ENCODE peak calls at places on chromosomes 13 and 19, in nine cellular contexts. One of them, this sample, is unnamed.
A peak's percentile ranks its signal among the peaks of the same experiment; 100 is the strongest.

GRCh38 chr13:19910336-19911072 is 47.1 kb upstream of the ZMYM5 start:
- DNase-seq in cardiac muscle cell: peak; percentile 5
- DNase-seq in hepatocyte: no peak
- DNase-seq in HCT116: peak; percentile 43
- DNase-seq in GM23338: no peak
- DNase-seq in HepG2: no peak
- DNase-seq in Caco-2: no peak
- DNase-seq in breast epithelium: no peak
- DNase-seq in fibroblast of lung: no peak
- DNase-seq in this sample: no peak

GRCh38 chr13:56755181-56755580 is 385.5 kb upstream of the PRR20A start:
- DNase-seq in breast epithelium: no peak
- DNase-seq in HCT116: no peak
- DNase-seq in Caco-2: no peak
- DNase-seq in GM23338: peak; percentile 61
- DNase-seq in hepatocyte: peak; percentile 16
- DNase-seq in cardiac muscle cell: peak; percentile 2
- DNase-seq in HepG2: no peak
- DNase-seq in fibroblast of lung: no peak
- DNase-seq in this sample: no peak

GRCh38 chr13:48223016-48223385 is 10.0 kb upstream of the ITM2B start:
- DNase-seq in fibroblast of lung: no peak
- DNase-seq in Caco-2: no peak
- DNase-seq in GM23338: no peak
- DNase-seq in breast epithelium: no peak
- DNase-seq in hepatocyte: no peak
- DNase-seq in cardiac muscle cell: no peak
- DNase-seq in HCT116: no peak
- DNase-seq in HepG2: no peak
- DNase-seq in this sample: no peak

GRCh38 chr19:33214621-33215020 is 11.0 kb downstream of the SLC7A10 start:
- DNase-seq in breast epithelium: no peak
- DNase-seq in GM23338: peak; percentile 80
- DNase-seq in cardiac muscle cell: peak; percentile 63
- DNase-seq in HCT116: no peak
- DNase-seq in fibroblast of lung: peak; percentile 26
- DNase-seq in Caco-2: no peak
- DNase-seq in HepG2: peak; percentile 41
- DNase-seq in hepatocyte: peak; percentile 55
- DNase-seq in this sample: no peak

GRCh38 chr13:85974604-85975366 is 175.6 kb upstream of the SLITRK6 start:
- DNase-seq in HCT116: no peak
- DNase-seq in cardiac muscle cell: peak; percentile 11
- DNase-seq in breast epithelium: no peak
- DNase-seq in fibroblast of lung: no peak
- DNase-seq in Caco-2: no peak
- DNase-seq in HepG2: no peak
- DNase-seq in hepatocyte: no peak
- DNase-seq in GM23338: no peak
- DNase-seq in this sample: no peak

GRCh38 chr19:48798937-48799336 is 11.9 kb downstream of the BCAT2 start:
- DNase-seq in GM23338: peak; percentile 77
- DNase-seq in HCT116: no peak
- DNase-seq in HepG2: no peak
- DNase-seq in Caco-2: no peak
- DNase-seq in fibroblast of lung: no peak
- DNase-seq in hepatocyte: no peak
- DNase-seq in cardiac muscle cell: no peak
- DNase-seq in breast epithelium: no peak
- DNase-seq in this sample: no peak

GRCh38 chr13:51684076-51684475 is 99.8 kb downstream of the WDFY2 start:
- DNase-seq in cardiac muscle cell: peak; percentile 45
- DNase-seq in hepatocyte: no peak
- DNase-seq in breast epithelium: no peak
- DNase-seq in GM23338: no peak
- DNase-seq in Caco-2: no peak
- DNase-seq in HCT116: no peak
- DNase-seq in fibroblast of lung: no peak
- DNase-seq in HepG2: no peak
- DNase-seq in this sample: no peak

GRCh38 chr19:47032171-47032811 is 12.7 kb downstream of the NPAS1 start:
- DNase-seq in fibroblast of lung: no peak
- DNase-seq in HepG2: no peak
- DNase-seq in hepatocyte: peak; percentile 77
- DNase-seq in breast epithelium: no peak
- DNase-seq in Caco-2: peak; percentile 84
- DNase-seq in GM23338: peak; percentile 94
- DNase-seq in cardiac muscle cell: peak; percentile 25
- DNase-seq in HCT116: peak; percentile 32
- DNase-seq in this sample: no peak

GRCh38 chr13:90362718-90363117 is 984.8 kb upstream of the MIR17HG start:
- DNase-seq in HCT116: no peak
- DNase-seq in cardiac muscle cell: peak; percentile 21
- DNase-seq in fibroblast of lung: peak; percentile 28
- DNase-seq in GM23338: no peak
- DNase-seq in hepatocyte: no peak
- DNase-seq in breast epithelium: no peak
- DNase-seq in HepG2: no peak
- DNase-seq in Caco-2: no peak
- DNase-seq in this sample: no peak

GRCh38 chr13:44048326-44048725 is 168.6 kb downstream of the LACC1 start:
- DNase-seq in cardiac muscle cell: peak; percentile 21
- DNase-seq in fibroblast of lung: peak; percentile 25
- DNase-seq in HepG2: peak; percentile 5
- DNase-seq in GM23338: no peak
- DNase-seq in hepatocyte: no peak
- DNase-seq in HCT116: no peak
- DNase-seq in breast epithelium: no peak
- DNase-seq in Caco-2: no peak
- DNase-seq in this sample: no peak

GRCh38 chr13:33744589-33745369 is 73.2 kb upstream of the RFC3 start:
- DNase-seq in GM23338: no peak
- DNase-seq in fibroblast of lung: no peak
- DNase-seq in HCT116: no peak
- DNase-seq in Caco-2: no peak
- DNase-seq in cardiac muscle cell: peak; percentile 29
- DNase-seq in breast epithelium: no peak
- DNase-seq in HepG2: no peak
- DNase-seq in hepatocyte: no peak
- DNase-seq in this sample: no peak

GRCh38 chr19:33066543-33066942 is 1.9 kb upstream of the RHPN2 start:
- DNase-seq in hepatocyte: no peak
- DNase-seq in GM23338: no peak
- DNase-seq in cardiac muscle cell: no peak
- DNase-seq in fibroblast of lung: no peak
- DNase-seq in Caco-2: no peak
- DNase-seq in breast epithelium: no peak
- DNase-seq in HCT116: no peak
- DNase-seq in HepG2: no peak
- DNase-seq in this sample: no peak

GRCh38 chr19:56594783-56595547 is at the start of gene ZNF71:
- DNase-seq in HCT116: no peak
- DNase-seq in breast epithelium: peak; percentile 85
- DNase-seq in GM23338: peak; percentile 95
- DNase-seq in cardiac muscle cell: peak; percentile 92
- DNase-seq in fibroblast of lung: peak; percentile 86
- DNase-seq in Caco-2: peak; percentile 81
- DNase-seq in HepG2: peak; percentile 58
- DNase-seq in hepatocyte: peak; percentile 95
- DNase-seq in this sample: peak; percentile 71

GRCh38 chr19:7540761-7541480 is 5.4 kb downstream of the PNPLA6 start:
- DNase-seq in cardiac muscle cell: peak; percentile 19
- DNase-seq in GM23338: peak; percentile 93
- DNase-seq in HepG2: no peak
- DNase-seq in hepatocyte: no peak
- DNase-seq in Caco-2: no peak
- DNase-seq in fibroblast of lung: no peak
- DNase-seq in breast epithelium: no peak
- DNase-seq in HCT116: peak; percentile 36
- DNase-seq in this sample: no peak

GRCh38 chr13:31538067-31539042 is 201.0 kb upstream of the RXFP2 start:
- DNase-seq in HCT116: peak; percentile 8
- DNase-seq in hepatocyte: peak; percentile 58
- DNase-seq in cardiac muscle cell: peak; percentile 74
- DNase-seq in Caco-2: no peak
- DNase-seq in breast epithelium: no peak
- DNase-seq in HepG2: peak; percentile 16
- DNase-seq in fibroblast of lung: peak; percentile 56
- DNase-seq in GM23338: peak; percentile 70
- DNase-seq in this sample: no peak

GRCh38 chr13:76454991-76455390 is 431.2 kb downstream of the KCTD12 start:
- DNase-seq in breast epithelium: no peak
- DNase-seq in HCT116: no peak
- DNase-seq in Caco-2: no peak
- DNase-seq in GM23338: no peak
- DNase-seq in cardiac muscle cell: no peak
- DNase-seq in HepG2: no peak
- DNase-seq in fibroblast of lung: no peak
- DNase-seq in hepatocyte: peak; percentile 5
- DNase-seq in this sample: no peak

GRCh38 chr13:111317571-111318360 is 2.7 kb upstream of the TEX29 start:
- DNase-seq in fibroblast of lung: no peak
- DNase-seq in cardiac muscle cell: no peak
- DNase-seq in Caco-2: no peak
- DNase-seq in GM23338: no peak
- DNase-seq in breast epithelium: no peak
- DNase-seq in hepatocyte: no peak
- DNase-seq in HCT116: no peak
- DNase-seq in HepG2: no peak
- DNase-seq in this sample: no peak

GRCh38 chr13:74210693-74211393 is 76.6 kb upstream of the KLF12 start:
- DNase-seq in HCT116: no peak
- DNase-seq in cardiac muscle cell: peak; percentile 95
- DNase-seq in breast epithelium: no peak
- DNase-seq in Caco-2: no peak
- DNase-seq in fibroblast of lung: peak; percentile 93
- DNase-seq in HepG2: no peak
- DNase-seq in hepatocyte: peak; percentile 21
- DNase-seq in GM23338: no peak
- DNase-seq in this sample: peak; percentile 24

GRCh38 chr19:4700573-4700970 is 23.1 kb downstream of the DPP9 start:
- DNase-seq in breast epithelium: no peak
- DNase-seq in hepatocyte: no peak
- DNase-seq in HepG2: no peak
- DNase-seq in fibroblast of lung: no peak
- DNase-seq in GM23338: peak; percentile 46
- DNase-seq in cardiac muscle cell: no peak
- DNase-seq in Caco-2: no peak
- DNase-seq in HCT116: no peak
- DNase-seq in this sample: no peak
- TF ChIP-seq CTCF in breast epithelium: no peak
- TF ChIP-seq CTCF in hepatocyte: no peak
- TF ChIP-seq CTCF in HepG2: no peak
- TF ChIP-seq CTCF in fibroblast of lung: no peak
- TF ChIP-seq CTCF in GM23338: no peak
- TF ChIP-seq CTCF in cardiac muscle cell: no peak
- TF ChIP-seq CTCF in Caco-2: no peak
- TF ChIP-seq CTCF in HCT116: no peak
- TF ChIP-seq CTCF in this sample: no peak

GRCh38 chr13:114005206-114005720 is 31.4 kb upstream of the C13orf46 start:
- DNase-seq in HepG2: no peak
- DNase-seq in GM23338: no peak
- DNase-seq in cardiac muscle cell: no peak
- DNase-seq in fibroblast of lung: no peak
- DNase-seq in breast epithelium: no peak
- DNase-seq in Caco-2: no peak
- DNase-seq in HCT116: no peak
- DNase-seq in hepatocyte: no peak
- DNase-seq in this sample: no peak
- H3K36me3 ChIP-seq in HepG2: no peaks in the 10 kb centered on the region
- H3K36me3 ChIP-seq in GM23338: no peaks in the 10 kb centered on the region
- H3K36me3 ChIP-seq in cardiac muscle cell: no peaks in the 10 kb centered on the region
- H3K36me3 ChIP-seq in fibroblast of lung: peaks cover 32% of the 10 kb centered on the region
- H3K36me3 ChIP-seq in breast epithelium: no peaks in the 10 kb centered on the region
- H3K36me3 ChIP-seq in Caco-2: no peaks in the 10 kb centered on the region
- H3K36me3 ChIP-seq in HCT116: no peaks in the 10 kb centered on the region
- H3K36me3 ChIP-seq in hepatocyte: no peaks in the 10 kb centered on the region
- H3K36me3 ChIP-seq in this sample: peaks cover 15% of the 10 kb centered on the region

DNA sequence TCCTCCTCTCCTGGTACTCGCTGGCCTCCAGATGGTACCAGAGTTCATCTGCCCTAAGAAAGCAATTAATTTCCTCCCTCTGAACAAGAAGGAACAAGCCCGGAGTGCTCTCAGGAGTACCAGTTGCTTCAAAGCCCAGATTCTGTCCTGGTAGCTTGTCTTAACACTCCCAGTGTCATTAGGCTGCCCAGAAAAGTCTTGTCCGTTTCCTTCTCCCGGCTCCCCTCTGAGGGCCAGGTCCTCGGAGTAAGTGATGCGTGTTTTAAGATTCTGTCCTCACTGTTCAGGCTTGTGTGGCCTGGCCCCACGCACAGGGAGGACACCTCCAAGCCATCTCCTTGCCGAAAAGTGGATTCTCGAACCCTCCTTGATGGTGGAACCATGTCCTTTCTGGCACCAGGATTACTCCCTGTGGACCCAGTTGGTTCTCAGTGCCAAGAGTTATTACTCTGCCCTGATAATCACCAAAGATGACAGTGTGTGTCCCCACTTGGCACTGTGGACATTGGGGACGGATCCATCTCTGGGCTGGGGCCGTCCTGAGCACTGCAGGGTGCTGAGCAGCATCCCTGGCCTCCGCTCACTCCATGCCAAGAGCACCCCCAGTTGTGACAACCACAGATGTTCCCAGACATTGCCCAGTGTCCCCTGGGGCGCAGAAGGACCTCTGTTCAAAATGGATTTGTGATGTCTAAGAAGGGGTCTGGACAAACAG is 52.5 kb downstream of the RFX2 start:
- DNase-seq in breast epithelium: peak; percentile 47
- DNase-seq in fibroblast of lung: no peak
- DNase-seq in Caco-2: no peak
- DNase-seq in cardiac muscle cell: no peak
- DNase-seq in HepG2: no peak
- DNase-seq in HCT116: no peak
- DNase-seq in hepatocyte: no peak
- DNase-seq in GM23338: no peak
- DNase-seq in this sample: no peak
- TF ChIP-seq CTCF in breast epithelium: no peak
- TF ChIP-seq CTCF in fibroblast of lung: no peak
- TF ChIP-seq CTCF in Caco-2: no peak
- TF ChIP-seq CTCF in cardiac muscle cell: no peak
- TF ChIP-seq CTCF in HepG2: no peak
- TF ChIP-seq CTCF in HCT116: no peak
- TF ChIP-seq CTCF in hepatocyte: no peak
- TF ChIP-seq CTCF in GM23338: no peak
- TF ChIP-seq CTCF in this sample: no peak

DNA sequence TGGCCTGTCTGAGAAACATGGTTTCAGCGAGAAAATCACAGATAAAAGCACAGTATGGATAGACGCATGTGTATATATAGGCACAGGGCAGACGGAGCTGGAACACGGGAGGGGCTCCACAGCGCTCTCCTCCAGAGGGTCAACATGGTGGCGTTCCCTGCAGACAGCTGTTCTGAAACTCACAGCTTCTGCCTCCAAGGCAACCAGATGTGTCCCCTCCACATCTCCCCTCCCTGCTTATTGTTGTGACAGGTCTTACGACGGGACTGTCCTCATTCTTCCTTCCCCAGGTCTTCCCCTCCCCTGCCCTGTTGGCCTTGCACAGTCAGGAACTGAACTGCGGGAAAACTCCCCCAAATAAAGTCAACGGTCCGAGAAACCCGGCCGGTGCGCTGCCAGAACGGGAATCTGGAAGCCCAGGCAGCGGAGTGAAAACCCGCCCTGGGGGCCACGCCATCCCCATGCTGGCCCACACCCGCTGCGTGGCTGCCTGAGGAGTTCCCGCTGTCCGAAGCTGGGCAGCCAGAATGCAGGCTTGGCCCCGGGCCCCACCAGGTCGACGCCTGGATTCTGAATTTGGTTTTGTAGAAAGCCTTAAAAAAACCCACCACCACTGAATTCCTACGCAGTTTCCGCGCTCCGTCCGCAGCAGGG is 2.7 kb upstream of the TIMM13 start:
- DNase-seq in HCT116: no peak
- DNase-seq in GM23338: no peak
- DNase-seq in HepG2: no peak
- DNase-seq in cardiac muscle cell: no peak
- DNase-seq in hepatocyte: no peak
- DNase-seq in Caco-2: no peak
- DNase-seq in fibroblast of lung: no peak
- DNase-seq in breast epithelium: no peak
- DNase-seq in this sample: no peak
- H3K36me3 ChIP-seq in HCT116: peaks cover 49% of the 10 kb centered on the region
- H3K36me3 ChIP-seq in GM23338: no peaks in the 10 kb centered on the region
- H3K36me3 ChIP-seq in HepG2: peaks cover 46% of the 10 kb centered on the region
- H3K36me3 ChIP-seq in cardiac muscle cell: peaks cover 21% of the 10 kb centered on the region
- H3K36me3 ChIP-seq in hepatocyte: no peaks in the 10 kb centered on the region
- H3K36me3 ChIP-seq in Caco-2: peaks cover 2% of the 10 kb centered on the region
- H3K36me3 ChIP-seq in fibroblast of lung: peaks cover 33% of the 10 kb centered on the region
- H3K36me3 ChIP-seq in breast epithelium: no peaks in the 10 kb centered on the region
- H3K36me3 ChIP-seq in this sample: no peaks in the 10 kb centered on the region